ENCODE peak calls at places on chromosomes 13 and 19, in four cellular contexts. K is K562, D is GM12878, P is HepG2. O is an unnamed sample.

GRCh38 chr13:19836472-19836871 is 27.0 kb downstream of the ZMYM5 start:
- DNase-seq in K (no peak), D (no peak), P (no peak), O (no peak)

GRCh38 chr13:49026851-49027250 is 51.1 kb downstream of the FNDC3A start:
- DNase-seq in K (no peak), D (no peak), P (no peak), O (no peak)

GRCh38 chr19:28294395-28294794 is 918.6 kb downstream of the UQCRFS1 start:
- DNase-seq in K (peak), D (no peak), P (no peak), O (no peak)

GRCh38 chr13:95403349-95404140 is 102.3 kb upstream of the ABCC4 start:
- DNase-seq in K (no peak), D (no peak), P (no peak), O (peak)

GRCh38 chr19:10412257-10412977 is 7.9 kb upstream of the PDE4A start:
- DNase-seq in K (no peak), D (peak), P (no peak), O (no peak)

GRCh38 chr13:52599037-52599852 is 43.0 kb upstream of the HNRNPA1L2 start:
- DNase-seq in K (no peak), D (no peak), P (no peak), O (no peak)

GRCh38 chr13:98515804-98516465 is 61.0 kb downstream of the STK24 start:
- DNase-seq in K (no peak), D (no peak), P (no peak), O (no peak)

GRCh38 chr19:1590641-1591397 is 1.8 kb downstream of the MBD3 start:
- DNase-seq in K (peak), D (no peak), P (peak), O (peak)

GRCh38 chr19:41409288-41409687 is 11.7 kb downstream of the BCKDHA start:
- DNase-seq in K (peak), D (no peak), P (peak), O (no peak)

GRCh38 chr13:31756346-31756745 is 17.0 kb downstream of the RXFP2 start:
- DNase-seq in K (no peak), D (no peak), P (no peak), O (no peak)

GRCh38 chr13:60572003-60572792 is 175.2 kb downstream of the TDRD3 start:
- DNase-seq in K (no peak), D (no peak), P (peak), O (no peak)

GRCh38 chr13:21078501-21078900 is 17.1 kb upstream of the LATS2 start:
- DNase-seq in K (no peak), D (no peak), P (no peak), O (no peak)

GRCh38 chr13:29160862-29161261 is 340.7 kb downstream of the MTUS2 start:
- DNase-seq in K (no peak), D (no peak), P (no peak), O (no peak)

GRCh38 chr19:28855216-28855615 is 357.7 kb downstream of the UQCRFS1 start:
- DNase-seq in K (no peak), D (no peak), P (no peak), O (no peak)

GRCh38 chr13:49240017-49240416 is 7.7 kb upstream of the CDADC1 start:
- DNase-seq in K (no peak), D (no peak), P (peak), O (peak)

GRCh38 chr13:111539791-111540446 is 219.5 kb downstream of the TEX29 start:
- DNase-seq in K (no peak), D (no peak), P (no peak), O (no peak)

GRCh38 chr13:45333973-45334922 is 6.7 kb downstream of the TPT1 start:
- DNase-seq in K (no peak), D (no peak), P (no peak), O (no peak)

GRCh38 chr19:13428352-13428751 is 77.9 kb downstream of the CACNA1A start:
- DNase-seq in K (peak), D (no peak), P (no peak), O (peak)

GRCh38 chr19:45380107-45380506 is 9.7 kb upstream of the ERCC2 start:
- DNase-seq in K (no peak), D (no peak), P (no peak), O (no peak)

GRCh38 chr13:83622422-83622784 is 259.9 kb downstream of the SLITRK1 start:
- DNase-seq in K (no peak), D (no peak), P (no peak), O (no peak)

GRCh38 chr13:91955546-91956355 is 557.3 kb downstream of the GPC5 start:
- DNase-seq in K (no peak), D (no peak), P (no peak), O (peak)

GRCh38 chr13:24625870-24626419 is 54.3 kb upstream of the ATP12A start:
- DNase-seq in K (no peak), D (no peak), P (no peak), O (no peak)

GRCh38 chr13:53023246-53023645 is 5.4 kb upstream of the OLFM4 start:
- DNase-seq in K (no peak), D (no peak), P (no peak), O (no peak)

GRCh38 chr13:27919934-27920676 is at the start of gene PDX1:
- DNase-seq in K (no peak), D (no peak), P (no peak), O (peak)

GRCh38 chr13:114319441-114319871 is 5.2 kb downstream of the CHAMP1 start:
- DNase-seq in K (no peak), D (no peak), P (no peak), O (no peak)

GRCh38 chr13:30576528-30576927 is 41.2 kb upstream of the USPL1 start:
- DNase-seq in K (peak), D (no peak), P (peak), O (no peak)

GRCh38 chr19:54850930-54851329 is 687 bp downstream of the KIR3DL2 start:
- DNase-seq in K (no peak), D (no peak), P (no peak), O (no peak)
- TF ChIP-seq SP1 in K (no peak), D (no peak), P (no peak), O (no peak)

GRCh38 chr13:90752070-90752469 is 595.4 kb upstream of the MIR17HG start:
- DNase-seq in K (no peak), D (no peak), P (no peak), O (no peak)

GRCh38 chr13:90750021-90750420 is 597.5 kb upstream of the MIR17HG start:
- DNase-seq in K (no peak), D (no peak), P (no peak), O (no peak)

GRCh38 chr13:90746230-90746629 is 601.3 kb upstream of the MIR17HG start:
- DNase-seq in K (no peak), D (no peak), P (no peak), O (no peak)

DNA sequence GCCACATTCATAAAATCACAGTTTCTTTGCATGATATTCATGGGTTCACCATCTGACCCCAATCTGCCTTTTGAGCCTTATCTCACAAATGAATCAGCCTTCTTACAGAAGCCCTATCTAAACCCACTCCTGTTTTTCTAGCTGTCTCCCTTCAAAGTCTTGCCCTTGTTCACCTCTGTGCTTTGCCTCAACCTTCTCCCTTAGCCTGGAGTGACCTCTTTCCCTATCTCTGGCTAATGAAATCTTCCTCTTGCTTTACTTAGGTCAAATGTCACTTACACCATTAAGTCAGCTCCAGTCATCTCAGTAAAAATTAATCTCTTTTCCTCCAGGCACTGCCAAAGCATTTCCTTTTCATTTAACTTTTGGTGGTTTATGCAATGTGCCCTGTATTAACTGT is 596.5 kb upstream of the MIR17HG start:
- DNase-seq in K (no peak), D (no peak), P (no peak), O (no peak)
- TF ChIP-seq CREM in K (no peak), D (no peak), P (no peak), O (no peak)

GRCh38 chr13:74203576-74203975 is 69.4 kb upstream of the KLF12 start:
- DNase-seq in K (no peak), D (no peak), P (no peak), O (no peak)
- TF ChIP-seq SP1 in K (no peak), D (no peak), P (no peak), O (no peak)

DNA sequence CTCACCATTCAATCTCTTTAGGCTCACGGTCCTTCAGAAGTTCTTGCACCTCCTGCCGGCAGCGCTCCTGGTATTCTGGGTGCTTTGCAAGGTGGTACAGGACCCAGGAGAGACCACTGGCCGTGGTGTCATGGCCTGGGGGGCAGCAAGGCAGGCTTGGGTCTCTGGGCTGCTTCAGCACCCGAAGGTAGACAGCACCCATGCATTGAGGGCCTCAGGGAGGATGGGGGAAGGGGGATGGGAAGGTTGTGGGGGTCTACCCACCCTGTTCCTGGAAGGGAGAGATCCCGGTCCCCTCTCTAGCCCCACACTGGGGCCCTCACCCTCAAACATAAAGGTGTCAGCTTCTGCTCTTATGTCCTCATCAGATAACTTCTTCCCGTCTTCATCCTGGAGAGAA is 12.0 kb downstream of the CYP4F2 start:
- DNase-seq in K (no peak), D (no peak), P (no peak), O (no peak)
- TF ChIP-seq CREM in K (no peak), D (no peak), P (no peak), O (no peak)

DNA sequence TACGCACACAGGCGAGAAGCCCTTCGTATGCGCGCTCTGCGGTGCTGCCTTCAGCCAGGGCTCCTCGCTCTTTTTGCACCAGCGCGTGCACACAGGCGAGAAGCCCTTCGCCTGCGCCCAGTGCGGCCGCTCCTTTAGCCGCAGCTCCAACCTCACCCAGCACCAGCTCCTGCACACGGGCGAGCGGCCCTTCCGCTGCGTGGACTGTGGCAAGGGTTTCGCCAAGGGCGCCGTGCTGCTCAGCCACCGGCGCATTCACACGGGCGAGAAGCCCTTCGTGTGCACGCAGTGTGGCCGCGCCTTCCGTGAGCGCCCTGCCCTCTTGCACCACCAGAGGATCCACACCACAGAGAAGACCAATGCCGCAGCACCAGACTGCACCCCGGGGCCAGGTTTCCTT is 4.7 kb downstream of the ZNF324B start:
- DNase-seq in K (no peak), D (no peak), P (no peak), O (no peak)
- TF ChIP-seq SP1 in K (no peak), D (no peak), P (no peak), O (no peak)